ENCODE peak calls at places on chromosomes 2 and 18, in ten cellular contexts. Y is stomach, E is astrocyte, S is Caco-2, M is heart right ventricle, B is tibial artery, U is upper lobe of right lung, O is A549, F is breast epithelium, A is HCT116. C is an unnamed sample. For H3K9me3, the result is how much of the 10 kb centered on the place peaks cover.

GRCh38 chr2:179440642-179441251 is 176.1 kb upstream of the SESTD1 start:
- DNase-seq in Y (no peak), E (no peak), S (no peak), M (no peak), B (no peak), U (no peak), O (peak), F (no peak), A (peak), C (no peak)

GRCh38 chr2:68089961-68090360 is 27.2 kb upstream of the C1D start:
- DNase-seq in Y (no peak), E (no peak), S (no peak), M (no peak), B (no peak), U (no peak), O (no peak), F (no peak), A (no peak), C (no peak)

GRCh38 chr2:29759342-29759741 is 162.0 kb downstream of the ALK start:
- DNase-seq in Y (no peak), E (no peak), S (no peak), M (no peak), B (no peak), U (no peak), O (no peak), F (no peak), A (no peak), C (no peak)

GRCh38 chr2:239372835-239373234 is 28.0 kb downstream of the HDAC4 start:
- DNase-seq in Y (no peak), E (no peak), S (no peak), M (no peak), B (no peak), U (no peak), O (no peak), F (no peak), A (no peak), C (no peak)

GRCh38 chr2:20427931-20428526 is 18.8 kb upstream of the RHOB start:
- DNase-seq in Y (no peak), E (no peak), S (no peak), M (no peak), B (peak), U (no peak), O (no peak), F (no peak), A (no peak), C (no peak)

GRCh38 chr2:218392459-218392858 is 7.2 kb upstream of the CTDSP1 start:
- DNase-seq in Y (no peak), E (no peak), S (no peak), M (no peak), B (no peak), U (no peak), O (no peak), F (no peak), A (no peak), C (no peak)

GRCh38 chr2:152405206-152406118 is 70.5 kb downstream of the FMNL2 start:
- DNase-seq in Y (no peak), E (peak), S (no peak), M (no peak), B (no peak), U (no peak), O (peak), F (no peak), A (peak), C (no peak)

GRCh38 chr2:37085731-37086147 is 1.4 kb downstream of the GPATCH11 start:
- DNase-seq in Y (no peak), E (peak), S (no peak), M (no peak), B (no peak), U (no peak), O (peak), F (no peak), A (no peak), C (peak)

GRCh38 chr2:192146069-192147006 is 48.4 kb downstream of the TMEFF2 start:
- DNase-seq in Y (no peak), E (peak), S (no peak), M (no peak), B (no peak), U (no peak), O (peak), F (no peak), A (no peak), C (no peak)

GRCh38 chr2:12714391-12715221 is 2.1 kb upstream of the TRIB2 start:
- DNase-seq in Y (no peak), E (peak), S (no peak), M (no peak), B (no peak), U (no peak), O (no peak), F (peak), A (no peak), C (no peak)

GRCh38 chr2:37809525-37809924 is 115.6 kb upstream of the RMDN2 start:
- DNase-seq in Y (peak), E (no peak), S (no peak), M (no peak), B (peak), U (no peak), O (peak), F (no peak), A (peak), C (no peak)

GRCh38 chr2:235521844-235522243 is 28.0 kb downstream of the AGAP1 start:
- DNase-seq in Y (no peak), E (no peak), S (no peak), M (no peak), B (no peak), U (no peak), O (no peak), F (no peak), A (no peak), C (no peak)

GRCh38 chr18:37649416-37649815 is 83.8 kb upstream of the CELF4 start:
- DNase-seq in Y (no peak), E (no peak), S (no peak), M (no peak), B (no peak), U (no peak), O (no peak), F (no peak), A (no peak), C (no peak)

GRCh38 chr18:24227976-24228660 is 89.3 kb downstream of the CABYR start:
- DNase-seq in Y (no peak), E (peak), S (no peak), M (no peak), B (no peak), U (no peak), O (peak), F (no peak), A (no peak), C (peak)

GRCh38 chr2:161384864-161385263 is 31.2 kb upstream of the TBR1 start:
- DNase-seq in Y (no peak), E (no peak), S (no peak), M (no peak), B (no peak), U (no peak), O (no peak), F (no peak), A (no peak), C (no peak)

GRCh38 chr2:176140130-176140519 is 10.6 kb downstream of the HOXD8 start:
- DNase-seq in Y (no peak), E (no peak), S (no peak), M (no peak), B (no peak), U (no peak), O (no peak), F (no peak), A (no peak), C (no peak)

GRCh38 chr18:24342347-24342746 is 55.3 kb downstream of the OSBPL1A start:
- DNase-seq in Y (no peak), E (no peak), S (no peak), M (no peak), B (no peak), U (no peak), O (no peak), F (no peak), A (no peak), C (peak)

GRCh38 chr2:37656512-37657423 is 14.7 kb downstream of the CDC42EP3 start:
- DNase-seq in Y (no peak), E (no peak), S (no peak), M (no peak), B (no peak), U (no peak), O (no peak), F (no peak), A (no peak), C (no peak)

GRCh38 chr18:5444269-5444668 is 99.5 kb downstream of the EPB41L3 start:
- DNase-seq in Y (no peak), E (peak), S (no peak), M (no peak), B (no peak), U (no peak), O (no peak), F (no peak), A (no peak), C (no peak)

GRCh38 chr18:39523281-39523680 is 1957.7 kb upstream of the CELF4 start:
- DNase-seq in Y (no peak), E (peak), S (peak), M (no peak), B (no peak), U (no peak), O (peak), F (no peak), A (peak), C (peak)

GRCh38 chr2:205930209-205930608 is 155.8 kb downstream of the INO80D start:
- DNase-seq in Y (no peak), E (peak), S (no peak), M (no peak), B (no peak), U (no peak), O (no peak), F (no peak), A (no peak), C (no peak)

GRCh38 chr2:525021-525420 is 152.2 kb downstream of the TMEM18 start:
- DNase-seq in Y (no peak), E (no peak), S (no peak), M (no peak), B (no peak), U (no peak), O (no peak), F (no peak), A (no peak), C (no peak)
- H3K9me3 ChIP-seq in Y (under half), E (under half), S (under half), M (under half), B (under half), U (under half), O (under half), F (under half), A (under half), C (half or more)

GRCh38 chr2:64274399-64275173 is 130.4 kb upstream of the PELI1 start:
- DNase-seq in Y (no peak), E (peak), S (no peak), M (no peak), B (no peak), U (no peak), O (no peak), F (no peak), A (no peak), C (no peak)
- H3K4me3 ChIP-seq in Y (no peak), E (no peak), S (no peak), M (no peak), B (no peak), U (peak), O (no peak), F (peak), A (no peak), C (no peak)

GRCh38 chr18:74425161-74425560 is 31.9 kb downstream of the DIPK1C start:
- DNase-seq in Y (no peak), E (no peak), S (no peak), M (no peak), B (no peak), U (no peak), O (no peak), F (no peak), A (no peak), C (no peak)
- H3K9me3 ChIP-seq in Y (under half), E (under half), S (under half), M (under half), B (under half), U (under half), O (under half), F (under half), A (under half), C (under half)

DNA sequence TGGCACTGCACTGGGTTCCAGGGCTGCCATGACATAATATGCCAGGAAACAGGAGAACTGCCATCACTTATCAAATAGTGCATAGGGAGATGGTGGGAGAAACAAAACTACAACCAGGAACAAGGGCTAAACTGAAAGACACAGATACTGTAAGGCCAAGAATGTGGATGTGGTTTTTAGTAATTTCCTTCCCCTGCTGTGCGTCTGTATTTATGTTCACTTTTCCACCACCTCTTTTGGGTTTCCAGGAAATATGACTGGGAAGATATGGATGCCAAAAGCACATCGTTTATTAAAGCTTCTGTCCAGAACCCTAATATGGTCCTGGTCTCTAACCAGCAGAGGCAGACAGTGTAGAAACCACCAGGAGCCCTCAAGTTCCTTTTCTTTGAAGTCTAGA is 759.7 kb upstream of the FANCL start:
- DNase-seq in Y (no peak), E (no peak), S (no peak), M (no peak), B (no peak), U (no peak), O (no peak), F (no peak), A (no peak), C (no peak)
- H3K4me3 ChIP-seq in Y (no peak), E (peak), S (no peak), M (no peak), B (no peak), U (no peak), O (no peak), F (no peak), A (no peak), C (no peak)

GRCh38 chr2:6841537-6842287 is 24.0 kb downstream of the CMPK2 start:
- DNase-seq in Y (no peak), E (no peak), S (no peak), M (no peak), B (no peak), U (no peak), O (no peak), F (no peak), A (no peak), C (no peak)
- H3K9me3 ChIP-seq in Y (half or more), E (under half), S (under half), M (under half), B (half or more), U (half or more), O (under half), F (under half), A (under half), C (under half)

GRCh38 chr2:222351035-222351434 is 52.2 kb upstream of the PAX3 start:
- DNase-seq in Y (no peak), E (no peak), S (no peak), M (no peak), B (no peak), U (no peak), O (no peak), F (no peak), A (no peak), C (no peak)

GRCh38 chr2:222355860-222356259 is 57.1 kb upstream of the PAX3 start:
- DNase-seq in Y (no peak), E (peak), S (no peak), M (no peak), B (no peak), U (no peak), O (no peak), F (no peak), A (no peak), C (no peak)

GRCh38 chr2:222353998-222354397 is 55.2 kb upstream of the PAX3 start:
- DNase-seq in Y (no peak), E (no peak), S (no peak), M (no peak), B (no peak), U (no peak), O (no peak), F (peak), A (no peak), C (no peak)

GRCh38 chr2:222357930-222358329 is 59.1 kb upstream of the PAX3 start:
- DNase-seq in Y (no peak), E (peak), S (no peak), M (no peak), B (no peak), U (no peak), O (no peak), F (no peak), A (no peak), C (no peak)

GRCh38 chr2:222352981-222353380 is 54.2 kb upstream of the PAX3 start:
- DNase-seq in Y (no peak), E (no peak), S (no peak), M (no peak), B (no peak), U (no peak), O (no peak), F (no peak), A (no peak), C (no peak)
- H3K4me3 ChIP-seq in Y (no peak), E (no peak), S (no peak), M (no peak), B (no peak), U (no peak), O (no peak), F (no peak), A (no peak), C (no peak)

GRCh38 chr18:78620326-78620725 is 359.3 kb upstream of the SALL3 start:
- DNase-seq in Y (no peak), E (no peak), S (no peak), M (no peak), B (no peak), U (no peak), O (no peak), F (no peak), A (no peak), C (no peak)
- H3K9me3 ChIP-seq in Y (under half), E (under half), S (under half), M (under half), B (under half), U (under half), O (under half), F (under half), A (under half), C (half or more)

DNA sequence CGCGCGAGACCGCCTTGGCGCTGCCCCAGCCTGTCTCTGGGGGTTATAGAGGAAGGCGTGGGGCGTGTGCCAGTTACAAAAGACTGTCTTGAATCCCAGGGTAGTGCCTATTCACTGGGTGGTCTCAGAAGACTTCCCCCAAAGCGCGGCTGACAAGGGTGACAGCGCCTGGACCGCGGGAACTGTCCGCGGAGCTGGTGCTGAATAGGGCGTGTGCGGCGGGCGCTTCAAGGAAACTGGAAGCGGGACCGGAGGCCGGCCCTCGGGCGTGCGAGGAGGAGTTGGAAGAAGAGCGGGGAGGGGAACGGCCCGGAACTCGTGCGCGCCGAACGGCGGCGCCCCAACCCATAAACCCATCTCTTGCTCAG is 2.3 kb downstream of the EGR4 start:
- DNase-seq in Y (no peak), E (peak), S (no peak), M (peak), B (peak), U (peak), O (peak), F (no peak), A (no peak), C (no peak)
- H3K4me3 ChIP-seq in Y (peak), E (no peak), S (no peak), M (no peak), B (no peak), U (peak), O (peak), F (no peak), A (no peak), C (peak)

C was measured in AG04450.